ENCODE peak calls at places on chromosomes 6 and 20, in six cellular contexts. One of them, this sample, is unnamed. For H3K27me3, the result is how much of the 10 kb centered on the place peaks cover.

GRCh38 chr6:132341646-132342045 is 59.6 kb downstream of the MOXD1 start:
- DNase-seq in transverse colon: no peak
- DNase-seq in dorsolateral prefrontal cortex: no peak
- DNase-seq in Peyer's patch: no peak
- DNase-seq in H1: no peak
- DNase-seq in neural progenitor cell: no peak
- DNase-seq in this sample: no peak

GRCh38 chr6:815348-815738 is 122.4 kb upstream of the EXOC2 start:
- DNase-seq in transverse colon: no peak
- DNase-seq in dorsolateral prefrontal cortex: no peak
- DNase-seq in Peyer's patch: no peak
- DNase-seq in H1: no peak
- DNase-seq in neural progenitor cell: peak
- DNase-seq in this sample: no peak

GRCh38 chr6:17032595-17033591 is 69.0 kb upstream of the STMND1 start:
- DNase-seq in transverse colon: peak
- DNase-seq in dorsolateral prefrontal cortex: peak
- DNase-seq in Peyer's patch: peak
- DNase-seq in H1: no peak
- DNase-seq in neural progenitor cell: no peak
- DNase-seq in this sample: no peak

GRCh38 chr6:80541186-80541585 is 434.7 kb downstream of the BCKDHB start:
- DNase-seq in transverse colon: no peak
- DNase-seq in dorsolateral prefrontal cortex: no peak
- DNase-seq in Peyer's patch: no peak
- DNase-seq in H1: no peak
- DNase-seq in neural progenitor cell: no peak
- DNase-seq in this sample: no peak

GRCh38 chr6:35248300-35248699 is 11.2 kb upstream of the ZNF76 start:
- DNase-seq in transverse colon: no peak
- DNase-seq in dorsolateral prefrontal cortex: no peak
- DNase-seq in Peyer's patch: no peak
- DNase-seq in H1: no peak
- DNase-seq in neural progenitor cell: no peak
- DNase-seq in this sample: peak

GRCh38 chr6:18162401-18162800 is 7.2 kb downstream of the KDM1B start:
- DNase-seq in transverse colon: no peak
- DNase-seq in dorsolateral prefrontal cortex: no peak
- DNase-seq in Peyer's patch: no peak
- DNase-seq in H1: no peak
- DNase-seq in neural progenitor cell: no peak
- DNase-seq in this sample: no peak

GRCh38 chr20:7540923-7541322 is 399.3 kb downstream of the HAO1 start:
- DNase-seq in transverse colon: no peak
- DNase-seq in dorsolateral prefrontal cortex: no peak
- DNase-seq in Peyer's patch: no peak
- DNase-seq in H1: no peak
- DNase-seq in neural progenitor cell: no peak
- DNase-seq in this sample: no peak

GRCh38 chr6:33837971-33838665 is 34.3 kb upstream of the MLN start:
- DNase-seq in transverse colon: no peak
- DNase-seq in dorsolateral prefrontal cortex: no peak
- DNase-seq in Peyer's patch: no peak
- DNase-seq in H1: no peak
- DNase-seq in neural progenitor cell: peak
- DNase-seq in this sample: no peak

GRCh38 chr6:19838442-19839236 is 1.5 kb downstream of the ID4 start:
- DNase-seq in transverse colon: peak
- DNase-seq in dorsolateral prefrontal cortex: no peak
- DNase-seq in Peyer's patch: peak
- DNase-seq in H1: peak
- DNase-seq in neural progenitor cell: peak
- DNase-seq in this sample: no peak

GRCh38 chr6:19837511-19838441 is 606 bp downstream of the ID4 start:
- DNase-seq in transverse colon: peak
- DNase-seq in dorsolateral prefrontal cortex: no peak
- DNase-seq in Peyer's patch: no peak
- DNase-seq in H1: no peak
- DNase-seq in neural progenitor cell: peak
- DNase-seq in this sample: no peak

GRCh38 chr6:19839788-19840187 is 2.6 kb downstream of the ID4 start:
- DNase-seq in transverse colon: no peak
- DNase-seq in dorsolateral prefrontal cortex: no peak
- DNase-seq in Peyer's patch: no peak
- DNase-seq in H1: no peak
- DNase-seq in neural progenitor cell: no peak
- DNase-seq in this sample: no peak

GRCh38 chr6:19841181-19841580 is 4.0 kb downstream of the ID4 start:
- DNase-seq in transverse colon: no peak
- DNase-seq in dorsolateral prefrontal cortex: no peak
- DNase-seq in Peyer's patch: no peak
- DNase-seq in H1: no peak
- DNase-seq in neural progenitor cell: no peak
- DNase-seq in this sample: no peak

DNA sequence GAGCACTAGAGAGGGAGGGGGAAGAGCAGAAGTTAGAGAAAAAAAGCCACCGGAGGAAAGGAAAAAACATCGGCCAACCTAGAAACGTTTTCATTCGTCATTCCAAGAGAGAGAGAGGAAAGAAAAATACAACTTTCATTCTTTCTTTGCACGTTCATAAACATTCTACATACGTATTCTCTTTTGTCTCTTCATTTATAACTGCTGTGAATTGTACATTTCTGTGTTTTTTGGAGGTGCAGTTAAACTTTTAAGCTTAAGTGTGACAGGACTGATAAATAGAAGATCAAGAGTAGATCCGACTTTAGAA is 2.0 kb downstream of the ID4 start:
- DNase-seq in transverse colon: no peak
- DNase-seq in dorsolateral prefrontal cortex: no peak
- DNase-seq in Peyer's patch: no peak
- DNase-seq in H1: no peak
- DNase-seq in neural progenitor cell: no peak
- DNase-seq in this sample: no peak
- H3K4me3 ChIP-seq in transverse colon: peak
- H3K4me3 ChIP-seq in dorsolateral prefrontal cortex: peak
- H3K4me3 ChIP-seq in Peyer's patch: peak
- H3K4me3 ChIP-seq in H1: peak
- H3K4me3 ChIP-seq in neural progenitor cell: peak
- H3K4me3 ChIP-seq in this sample: no peak

GRCh38 chr6:39063520-39063919 is 14.9 kb downstream of the GLP1R start:
- DNase-seq in transverse colon: no peak
- DNase-seq in dorsolateral prefrontal cortex: no peak
- DNase-seq in Peyer's patch: no peak
- DNase-seq in H1: no peak
- DNase-seq in neural progenitor cell: no peak
- DNase-seq in this sample: no peak
- H3K27me3 ChIP-seq in transverse colon: under half
- H3K27me3 ChIP-seq in dorsolateral prefrontal cortex: under half
- H3K27me3 ChIP-seq in Peyer's patch: under half
- H3K27me3 ChIP-seq in H1: under half
- H3K27me3 ChIP-seq in neural progenitor cell: under half
- H3K27me3 ChIP-seq in this sample: under half

GRCh38 chr6:144093658-144094057 is 1.7 kb downstream of the SF3B5 start:
- DNase-seq in transverse colon: no peak
- DNase-seq in dorsolateral prefrontal cortex: no peak
- DNase-seq in Peyer's patch: no peak
- DNase-seq in H1: no peak
- DNase-seq in neural progenitor cell: no peak
- DNase-seq in this sample: no peak
- H3K4me3 ChIP-seq in transverse colon: no peak
- H3K4me3 ChIP-seq in dorsolateral prefrontal cortex: no peak
- H3K4me3 ChIP-seq in Peyer's patch: no peak
- H3K4me3 ChIP-seq in H1: peak
- H3K4me3 ChIP-seq in neural progenitor cell: peak
- H3K4me3 ChIP-seq in this sample: peak

GRCh38 chr20:1711266-1711665 is 53.7 kb upstream of the SIRPG start:
- DNase-seq in transverse colon: no peak
- DNase-seq in dorsolateral prefrontal cortex: no peak
- DNase-seq in Peyer's patch: no peak
- DNase-seq in H1: no peak
- DNase-seq in neural progenitor cell: no peak
- DNase-seq in this sample: no peak
- H3K27me3 ChIP-seq in transverse colon: under half
- H3K27me3 ChIP-seq in dorsolateral prefrontal cortex: under half
- H3K27me3 ChIP-seq in Peyer's patch: under half
- H3K27me3 ChIP-seq in H1: under half
- H3K27me3 ChIP-seq in neural progenitor cell: half or more
- H3K27me3 ChIP-seq in this sample: under half

GRCh38 chr6:113564401-113565161 is 292.6 kb upstream of the MARCKS start:
- DNase-seq in transverse colon: peak
- DNase-seq in dorsolateral prefrontal cortex: peak
- DNase-seq in Peyer's patch: peak
- DNase-seq in H1: peak
- DNase-seq in neural progenitor cell: peak
- DNase-seq in this sample: no peak
- H3K4me3 ChIP-seq in transverse colon: no peak
- H3K4me3 ChIP-seq in dorsolateral prefrontal cortex: peak
- H3K4me3 ChIP-seq in Peyer's patch: peak
- H3K4me3 ChIP-seq in H1: peak
- H3K4me3 ChIP-seq in neural progenitor cell: peak
- H3K4me3 ChIP-seq in this sample: no peak

GRCh38 chr20:20360464-20360863 is 7.4 kb upstream of the INSM1 start:
- DNase-seq in transverse colon: peak
- DNase-seq in dorsolateral prefrontal cortex: no peak
- DNase-seq in Peyer's patch: peak
- DNase-seq in H1: no peak
- DNase-seq in neural progenitor cell: peak
- DNase-seq in this sample: no peak

GRCh38 chr20:20364016-20364746 is 3.7 kb upstream of the INSM1 start:
- DNase-seq in transverse colon: no peak
- DNase-seq in dorsolateral prefrontal cortex: no peak
- DNase-seq in Peyer's patch: no peak
- DNase-seq in H1: no peak
- DNase-seq in neural progenitor cell: peak
- DNase-seq in this sample: no peak

GRCh38 chr20:20364747-20365558 is 3.0 kb upstream of the INSM1 start:
- DNase-seq in transverse colon: no peak
- DNase-seq in dorsolateral prefrontal cortex: no peak
- DNase-seq in Peyer's patch: no peak
- DNase-seq in H1: no peak
- DNase-seq in neural progenitor cell: peak
- DNase-seq in this sample: no peak

GRCh38 chr20:20363449-20364015 is 4.4 kb upstream of the INSM1 start:
- DNase-seq in transverse colon: no peak
- DNase-seq in dorsolateral prefrontal cortex: no peak
- DNase-seq in Peyer's patch: no peak
- DNase-seq in H1: no peak
- DNase-seq in neural progenitor cell: peak
- DNase-seq in this sample: no peak

GRCh38 chr20:20362774-20363435 is 5.0 kb upstream of the INSM1 start:
- DNase-seq in transverse colon: no peak
- DNase-seq in dorsolateral prefrontal cortex: peak
- DNase-seq in Peyer's patch: no peak
- DNase-seq in H1: no peak
- DNase-seq in neural progenitor cell: peak
- DNase-seq in this sample: no peak
- H3K27me3 ChIP-seq in transverse colon: half or more
- H3K27me3 ChIP-seq in dorsolateral prefrontal cortex: under half
- H3K27me3 ChIP-seq in Peyer's patch: under half
- H3K27me3 ChIP-seq in H1: half or more
- H3K27me3 ChIP-seq in neural progenitor cell: half or more
- H3K27me3 ChIP-seq in this sample: under half

GRCh38 chr6:157535354-157536217 is 154.6 kb downstream of the ZDHHC14 start:
- DNase-seq in transverse colon: no peak
- DNase-seq in dorsolateral prefrontal cortex: no peak
- DNase-seq in Peyer's patch: no peak
- DNase-seq in H1: no peak
- DNase-seq in neural progenitor cell: no peak
- DNase-seq in this sample: no peak
- H3K4me3 ChIP-seq in transverse colon: no peak
- H3K4me3 ChIP-seq in dorsolateral prefrontal cortex: no peak
- H3K4me3 ChIP-seq in Peyer's patch: peak
- H3K4me3 ChIP-seq in H1: no peak
- H3K4me3 ChIP-seq in neural progenitor cell: no peak
- H3K4me3 ChIP-seq in this sample: peak

GRCh38 chr6:30357678-30358339 is 12.9 kb downstream of the RPP21 start:
- DNase-seq in transverse colon: peak
- DNase-seq in dorsolateral prefrontal cortex: peak
- DNase-seq in Peyer's patch: peak
- DNase-seq in H1: peak
- DNase-seq in neural progenitor cell: peak
- DNase-seq in this sample: peak
- H3K27me3 ChIP-seq in transverse colon: half or more
- H3K27me3 ChIP-seq in dorsolateral prefrontal cortex: under half
- H3K27me3 ChIP-seq in Peyer's patch: under half
- H3K27me3 ChIP-seq in H1: under half
- H3K27me3 ChIP-seq in neural progenitor cell: under half
- H3K27me3 ChIP-seq in this sample: half or more